ENCODE peak calls at places on chromosomes 6 and 20, in four cellular contexts. O, L, F and Z are unnamed samples.

GRCh38 chr6:42532038-42532669 is 31.7 kb upstream of the UBR2 start:
- DNase-seq in O (no peak), L (no peak), F (no peak), Z (no peak)

GRCh38 chr6:134464690-134465411 is 146.9 kb upstream of the SGK1 start:
- DNase-seq in O (no peak), L (no peak), F (no peak), Z (no peak)

GRCh38 chr6:18835976-18836375 is 448.8 kb downstream of the RNF144B start:
- DNase-seq in O (no peak), L (no peak), F (no peak), Z (no peak)

GRCh38 chr6:170278743-170279094 is 12.2 kb downstream of the DLL1 start:
- DNase-seq in O (no peak), L (no peak), F (no peak), Z (no peak)

GRCh38 chr6:130620338-130620781 is 206.8 kb upstream of the SMLR1 start:
- DNase-seq in O (no peak), L (no peak), F (no peak), Z (no peak)

GRCh38 chr20:64113796-64114355 is 6.5 kb upstream of the NPBWR2 start:
- DNase-seq in O (peak; percentile 28), L (peak; percentile 84), F (no peak), Z (peak; percentile 14)

GRCh38 chr6:149984778-149985177 is 21.0 kb downstream of the ULBP1 start:
- DNase-seq in O (no peak), L (peak; percentile 62), F (peak; percentile 45), Z (no peak)

GRCh38 chr6:125781307-125781868 is 9.4 kb upstream of the NCOA7 start:
- DNase-seq in O (no peak), L (peak; percentile 82), F (no peak), Z (no peak)

GRCh38 chr20:63958964-63959698 is 2.9 kb upstream of the UCKL1 start:
- DNase-seq in O (no peak), L (no peak), F (no peak), Z (no peak)

GRCh38 chr6:47633141-47633540 is 65.2 kb upstream of the ADGRF4 start:
- DNase-seq in O (no peak), L (no peak), F (no peak), Z (no peak)

GRCh38 chr6:7938562-7939185 is 28.1 kb upstream of the TXNDC5 start:
- DNase-seq in O (no peak), L (no peak), F (no peak), Z (no peak)

GRCh38 chr20:1637755-1638154 is 17.9 kb upstream of the SIRPB1 start:
- DNase-seq in O (no peak), L (no peak), F (no peak), Z (no peak)

GRCh38 chr20:35005463-35005961 is 49.8 kb downstream of the MYH7B start:
- DNase-seq in O (peak; percentile 36), L (peak; percentile 69), F (peak; percentile 56), Z (no peak)

GRCh38 chr6:26561533-26562466 is 23.6 kb downstream of the HMGN4 start:
- DNase-seq in O (no peak), L (no peak), F (no peak), Z (no peak)

GRCh38 chr6:20686142-20686541 is 151.9 kb downstream of the CDKAL1 start:
- DNase-seq in O (no peak), L (no peak), F (no peak), Z (no peak)

GRCh38 chr6:2197177-2197671 is 48.2 kb downstream of the GMDS start:
- DNase-seq in O (no peak), L (no peak), F (no peak), Z (no peak)

GRCh38 chr6:24919404-24919892 is 16.3 kb downstream of the RIPOR2 start:
- DNase-seq in O (no peak), L (no peak), F (no peak), Z (no peak)
- H3K4me3 ChIP-seq in O (no peak overlapping the region), L (no peak overlapping the region), F (no peak overlapping the region), Z (peak overlapping the region; percentile 18)

GRCh38 chr6:44111434-44112417 is 15.5 kb downstream of the MRPL14 start:
- DNase-seq in O (no peak), L (no peak), F (no peak), Z (no peak)

GRCh38 chr6:44110966-44111365 is 16.3 kb downstream of the MRPL14 start:
- DNase-seq in O (no peak), L (no peak), F (no peak), Z (no peak)

GRCh38 chr6:44115866-44116265 is 11.4 kb downstream of the MRPL14 start:
- DNase-seq in O (no peak), L (no peak), F (no peak), Z (no peak)

GRCh38 chr6:44110005-44110681 is 17.1 kb downstream of the MRPL14 start:
- DNase-seq in O (no peak), L (no peak), F (no peak), Z (peak; percentile 60)

GRCh38 chr6:44113396-44113795 is 13.9 kb downstream of the MRPL14 start:
- DNase-seq in O (no peak), L (no peak), F (no peak), Z (no peak)
- TF ChIP-seq CTCF in O (peak; percentile 9), L (no peak), F (no peak), Z (no peak)

GRCh38 chr6:30463651-30464618 is 25.4 kb upstream of the HLA-E start:
- DNase-seq in O (no peak), L (no peak), F (peak; percentile 70), Z (no peak)
- H3K4me3 ChIP-seq in O (no peak overlapping the region), L (no peak overlapping the region), F (peak overlapping the region; percentile 5), Z (peak overlapping the region; percentile 14)

GRCh38 chr20:10051185-10051584 is 16.4 kb downstream of the ANKEF1 start:
- DNase-seq in O (no peak), L (no peak), F (no peak), Z (no peak)

DNA sequence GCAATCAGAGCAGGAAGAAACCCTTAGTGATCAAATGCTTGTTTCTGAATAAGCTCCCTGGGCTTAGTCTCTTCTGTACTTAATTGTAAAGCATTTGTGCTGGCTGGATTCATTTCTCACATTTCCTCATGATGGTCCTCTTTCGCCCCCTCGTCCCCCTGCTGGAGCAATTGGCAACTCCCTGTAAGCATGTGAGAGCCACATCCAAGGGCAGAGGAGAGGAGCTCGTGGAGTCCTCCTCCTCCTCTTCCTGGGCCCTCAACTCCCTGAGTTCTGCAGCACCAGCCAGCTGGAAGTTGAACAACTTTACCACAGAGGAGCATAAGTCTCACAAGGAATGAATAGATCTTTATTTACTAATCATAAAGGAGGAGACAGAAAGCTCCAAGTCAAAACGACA is 12.6 kb downstream of the ANKEF1 start:
- DNase-seq in O (no peak), L (no peak), F (no peak), Z (no peak)
- TF ChIP-seq CTCF in O (no peak), L (no peak), F (no peak), Z (no peak)

GRCh38 chr6:153092082-153093013 is 38.7 kb downstream of the RGS17 start:
- DNase-seq in O (no peak), L (no peak), F (no peak), Z (no peak)
- H3K4me3 ChIP-seq in O (no peak overlapping the region), L (no peak overlapping the region), F (no peak overlapping the region), Z (no peak overlapping the region)

GRCh38 chr6:3837781-3838180 is 11.4 kb upstream of the FAM50B start:
- DNase-seq in O (no peak), L (no peak), F (no peak), Z (no peak)
- TF ChIP-seq CTCF in O (no peak), L (no peak), F (no peak), Z (no peak)

GRCh38 chr6:148272597-148272996 is 70.0 kb upstream of the SASH1 start:
- DNase-seq in O (no peak), L (no peak), F (no peak), Z (no peak)
- H3K4me3 ChIP-seq in O (no peak overlapping the region), L (no peak overlapping the region), F (peak overlapping the region; percentile 61), Z (no peak overlapping the region)

GRCh38 chr20:25070821-25071473 is 11.0 kb downstream of the VSX1 start:
- DNase-seq in O (no peak), L (peak; percentile 62), F (peak; percentile 43), Z (no peak)
- TF ChIP-seq CTCF in O (no peak), L (no peak), F (no peak), Z (no peak)